ENCODE peak calls at places on chromosomes 2 and 18, in nine cellular contexts. S is transverse colon, J is HCT116, C is suprapubic skin, F is endothelial cell of umbilical vein, O is HepG2, Y is spleen, A is stomach, E is prostate gland. P is an unnamed sample.

GRCh38 chr2:208819190-208819589 is 412.6 kb downstream of the PTH2R start:
- DNase-seq in S (no peak), J (no peak), C (no peak), F (no peak), O (no peak), Y (no peak), A (no peak), E (no peak), P (no peak)

GRCh38 chr2:132891456-132891855 is 221.5 kb upstream of the LYPD1 start:
- DNase-seq in S (no peak), J (no peak), C (no peak), F (no peak), O (no peak), Y (no peak), A (no peak), E (no peak), P (no peak)

GRCh38 chr18:48944634-48945033 is 6.1 kb downstream of the SMAD7 start:
- DNase-seq in S (no peak), J (no peak), C (no peak), F (no peak), O (no peak), Y (no peak), A (no peak), E (no peak), P (no peak)

GRCh38 chr2:96408631-96409542 is 73.3 kb downstream of the NCAPH start:
- DNase-seq in S (no peak), J (no peak), C (no peak), F (no peak), O (peak; percentile 31), Y (no peak), A (peak; percentile 68), E (peak; percentile 65), P (no peak)

GRCh38 chr18:21112140-21112473 is 494 bp upstream of the ROCK1 start:
- DNase-seq in S (no peak), J (no peak), C (no peak), F (no peak), O (no peak), Y (peak; percentile 93), A (no peak), E (no peak), P (no peak)

GRCh38 chr2:120613742-120614481 is 121.8 kb upstream of the GLI2 start:
- DNase-seq in S (no peak), J (no peak), C (no peak), F (no peak), O (no peak), Y (no peak), A (no peak), E (no peak), P (no peak)

GRCh38 chr2:168793596-168793995 is 8.8 kb upstream of the NOSTRIN start:
- DNase-seq in S (no peak), J (no peak), C (no peak), F (no peak), O (no peak), Y (no peak), A (no peak), E (no peak), P (no peak)

GRCh38 chr2:121790276-121790956 is 35.0 kb downstream of the TSN start:
- DNase-seq in S (no peak), J (peak; percentile 64), C (no peak), F (no peak), O (peak; percentile 61), Y (no peak), A (no peak), E (no peak), P (no peak)

GRCh38 chr2:134177351-134177931 is 76.4 kb upstream of the MGAT5 start:
- DNase-seq in S (no peak), J (no peak), C (no peak), F (peak; percentile 88), O (no peak), Y (no peak), A (peak; percentile 54), E (peak; percentile 17), P (no peak)

GRCh38 chr2:127226520-127227263 is 6.6 kb upstream of the CYP27C1 start:
- DNase-seq in S (peak; percentile 86), J (peak; percentile 23), C (no peak), F (peak; percentile 83), O (peak; percentile 33), Y (peak; percentile 42), A (peak; percentile 72), E (peak; percentile 67), P (no peak)

GRCh38 chr18:73431620-73432019 is 563.8 kb upstream of the NETO1 start:
- DNase-seq in S (no peak), J (no peak), C (no peak), F (no peak), O (no peak), Y (no peak), A (no peak), E (no peak), P (no peak)

GRCh38 chr2:189862751-189863150 is 78.5 kb downstream of the PMS1 start:
- DNase-seq in S (no peak), J (no peak), C (no peak), F (no peak), O (no peak), Y (no peak), A (no peak), E (no peak), P (no peak)

GRCh38 chr18:64271264-64271663 is 122.4 kb upstream of the LINC00305 start:
- DNase-seq in S (no peak), J (no peak), C (no peak), F (peak; percentile 11), O (no peak), Y (no peak), A (no peak), E (no peak), P (no peak)

GRCh38 chr2:233053928-233054774 is 6.0 kb upstream of the INPP5D start:
- DNase-seq in S (peak; percentile 75), J (peak; percentile 48), C (peak; percentile 71), F (peak; percentile 34), O (peak; percentile 43), Y (peak; percentile 92), A (peak; percentile 77), E (peak; percentile 36), P (no peak)

GRCh38 chr2:637406-637776 is 39.8 kb downstream of the TMEM18 start:
- DNase-seq in S (no peak), J (no peak), C (no peak), F (no peak), O (no peak), Y (no peak), A (no peak), E (peak; percentile 3), P (peak; percentile 79)

GRCh38 chr2:221448857-221449390 is 123.2 kb downstream of the EPHA4 start:
- DNase-seq in S (no peak), J (no peak), C (no peak), F (peak; percentile 21), O (no peak), Y (no peak), A (no peak), E (no peak), P (no peak)

GRCh38 chr2:221447310-221447709 is 124.8 kb downstream of the EPHA4 start:
- DNase-seq in S (no peak), J (no peak), C (no peak), F (no peak), O (no peak), Y (no peak), A (no peak), E (no peak), P (no peak)

GRCh38 chr2:221450280-221450679 is 121.8 kb downstream of the EPHA4 start:
- DNase-seq in S (no peak), J (no peak), C (no peak), F (no peak), O (no peak), Y (no peak), A (no peak), E (no peak), P (no peak)

GRCh38 chr2:221448086-221448856 is 123.8 kb downstream of the EPHA4 start:
- DNase-seq in S (no peak), J (no peak), C (no peak), F (no peak), O (no peak), Y (no peak), A (no peak), E (no peak), P (no peak)

GRCh38 chr2:221449406-221449805 is 122.7 kb downstream of the EPHA4 start:
- DNase-seq in S (no peak), J (no peak), C (no peak), F (no peak), O (no peak), Y (no peak), A (no peak), E (no peak), P (no peak)
- TF ChIP-seq POLR2AphosphoS5 in S (no peak), J (no peak), C (no peak), F (no peak), O (no peak), Y (no peak), A (no peak), E (no peak), P (no peak)

DNA sequence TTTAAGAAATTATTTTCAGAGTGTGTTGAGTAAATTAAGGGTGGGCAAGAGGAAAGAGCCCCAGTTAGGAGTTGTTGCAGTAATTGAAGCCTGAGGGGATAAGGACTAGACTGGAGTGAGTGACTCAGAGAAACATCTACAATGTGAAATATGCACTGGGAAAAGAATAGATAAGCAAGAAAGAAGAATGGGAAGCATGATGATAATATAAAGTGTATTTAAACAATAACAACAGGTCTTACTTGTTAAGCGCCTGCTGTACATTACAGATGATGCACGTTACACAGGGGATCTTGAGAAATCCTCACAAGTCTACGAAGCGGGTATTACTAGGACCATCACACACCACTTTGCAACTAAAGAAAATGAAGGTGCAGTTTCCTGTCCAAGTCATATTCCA is 73.6 kb upstream of the STK17B start:
- DNase-seq in S (no peak), J (no peak), C (no peak), F (no peak), O (no peak), Y (no peak), A (no peak), E (no peak), P (no peak)
- H3K4me1 ChIP-seq in S (peaks cover 35% of the 10 kb centered on the region), J (peaks cover 8% of the 10 kb centered on the region), C (peaks cover 32% of the 10 kb centered on the region), F (peaks cover 17% of the 10 kb centered on the region), O (no peaks in the 10 kb centered on the region), Y (peaks cover 27% of the 10 kb centered on the region), A (peaks cover under 1% of the 10 kb centered on the region), E (peaks cover 2% of the 10 kb centered on the region), P (peaks cover 12% of the 10 kb centered on the region)

DNA sequence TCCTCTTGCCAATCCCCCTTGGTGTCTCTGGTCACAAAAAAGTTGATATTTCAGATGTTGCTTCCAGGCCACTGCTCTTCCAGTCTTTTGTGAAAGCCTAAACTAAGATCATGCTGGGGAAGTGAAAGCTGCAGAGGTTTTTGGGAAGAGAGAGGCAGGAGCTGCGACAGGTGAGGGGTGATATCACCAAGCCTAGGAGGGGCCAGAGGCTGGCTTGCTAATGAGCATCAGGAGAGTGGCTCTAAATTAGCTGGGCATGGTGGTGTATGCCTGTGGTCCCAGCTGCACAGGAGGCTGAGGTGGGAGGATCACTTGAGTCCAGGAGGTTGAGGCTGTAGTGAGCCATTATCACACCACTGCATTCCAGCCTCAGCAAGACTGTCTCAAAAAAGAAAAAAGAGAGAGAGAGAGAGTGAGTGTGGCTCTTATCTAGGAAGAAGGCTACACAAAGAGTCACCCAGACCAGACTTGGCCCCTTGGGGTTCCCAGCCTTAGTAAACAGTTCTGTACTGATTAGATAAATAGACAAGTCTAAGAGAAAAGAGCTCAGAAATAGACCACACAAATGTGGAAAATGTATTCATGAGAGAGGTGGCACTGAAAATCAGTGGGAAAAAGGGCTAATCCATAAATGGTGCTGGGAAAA is 14.6 kb upstream of the CDK5R2 start:
- DNase-seq in S (no peak), J (no peak), C (no peak), F (no peak), O (no peak), Y (no peak), A (no peak), E (no peak), P (no peak)
- H3K27me3 ChIP-seq in S (peaks cover 65% of the 10 kb centered on the region), J (no peaks in the 10 kb centered on the region), C (peaks cover 47% of the 10 kb centered on the region), F (peaks cover 2% of the 10 kb centered on the region), O (peaks cover 1% of the 10 kb centered on the region), Y (peaks cover 53% of the 10 kb centered on the region), A (no peaks in the 10 kb centered on the region), E (no peaks in the 10 kb centered on the region), P (peaks cover 5% of the 10 kb centered on the region)

GRCh38 chr2:241228081-241228859 is 39.8 kb downstream of the ANO7 start:
- DNase-seq in S (no peak), J (no peak), C (no peak), F (no peak), O (no peak), Y (peak; percentile 65), A (no peak), E (no peak), P (no peak)
- TF ChIP-seq POLR2AphosphoS5 in S (no peak), J (no peak), C (no peak), F (no peak), O (no peak), Y (no peak), A (no peak), E (peak; percentile 3), P (no peak)

P was measured in esophagus muscularis mucosa.